ENCODE peak calls at places on chromosome 4, in five cellular contexts. One of them, this sample, is unnamed.

GRCh38 chr4:159787901-159788300 is 685.0 kb downstream of the RAPGEF2 start:
- DNase-seq in WTC11: no peak
- DNase-seq in H1: no peak
- DNase-seq in HepG2: no peak
- DNase-seq in K562: no peak
- DNase-seq in this sample: no peak

GRCh38 chr4:16626945-16627344 is 271.5 kb downstream of the LDB2 start:
- DNase-seq in H1: no peak
- DNase-seq in HepG2: no peak
- DNase-seq in K562: no peak
- DNase-seq in WTC11: no peak
- DNase-seq in this sample: no peak

GRCh38 chr4:118314221-118314620 is 38.6 kb downstream of the PRSS12 start:
- DNase-seq in K562: no peak
- DNase-seq in HepG2: no peak
- DNase-seq in WTC11: no peak
- DNase-seq in H1: no peak
- DNase-seq in this sample: no peak

GRCh38 chr4:16231570-16232252 is 5.4 kb upstream of the TAPT1 start:
- DNase-seq in H1: no peak
- DNase-seq in HepG2: no peak
- DNase-seq in K562: no peak
- DNase-seq in WTC11: no peak
- DNase-seq in this sample: no peak

GRCh38 chr4:185068837-185069236 is 50.5 kb downstream of the HELT start:
- DNase-seq in H1: no peak
- DNase-seq in WTC11: peak; percentile 38
- DNase-seq in K562: no peak
- DNase-seq in HepG2: no peak
- DNase-seq in this sample: no peak

GRCh38 chr4:80878218-80878617 is 152.3 kb upstream of the BMP3 start:
- DNase-seq in HepG2: no peak
- DNase-seq in WTC11: no peak
- DNase-seq in K562: no peak
- DNase-seq in H1: no peak
- DNase-seq in this sample: no peak

GRCh38 chr4:81606166-81606565 is 134.5 kb upstream of the RASGEF1B start:
- DNase-seq in H1: no peak
- DNase-seq in K562: no peak
- DNase-seq in WTC11: no peak
- DNase-seq in HepG2: no peak
- DNase-seq in this sample: no peak

GRCh38 chr4:165716472-165716871 is 156.6 kb upstream of the TLL1 start:
- DNase-seq in WTC11: no peak
- DNase-seq in H1: no peak
- DNase-seq in K562: no peak
- DNase-seq in HepG2: no peak
- DNase-seq in this sample: no peak

GRCh38 chr4:64327237-64327636 is 82.0 kb downstream of the TECRL start:
- DNase-seq in H1: no peak
- DNase-seq in HepG2: no peak
- DNase-seq in K562: no peak
- DNase-seq in WTC11: no peak
- DNase-seq in this sample: no peak

GRCh38 chr4:55312491-55313101 is 33.4 kb upstream of the SRD5A3 start:
- DNase-seq in K562: no peak
- DNase-seq in HepG2: peak; percentile 33
- DNase-seq in H1: peak; percentile 23
- DNase-seq in WTC11: peak; percentile 40
- DNase-seq in this sample: no peak

GRCh38 chr4:1459081-1459480 is 52.8 kb upstream of the NKX1-1 start:
- DNase-seq in K562: no peak
- DNase-seq in WTC11: no peak
- DNase-seq in HepG2: no peak
- DNase-seq in H1: no peak
- DNase-seq in this sample: no peak

GRCh38 chr4:104425003-104425402 is 69.7 kb downstream of the CXXC4 start:
- DNase-seq in H1: no peak
- DNase-seq in WTC11: no peak
- DNase-seq in HepG2: no peak
- DNase-seq in K562: no peak
- DNase-seq in this sample: no peak

GRCh38 chr4:182695009-182695408 is 222.2 kb downstream of the DCTD start:
- DNase-seq in WTC11: no peak
- DNase-seq in H1: no peak
- DNase-seq in HepG2: no peak
- DNase-seq in K562: no peak
- DNase-seq in this sample: no peak

GRCh38 chr4:168888715-168889215 is 121.3 kb downstream of the CBR4 start:
- DNase-seq in WTC11: no peak
- DNase-seq in HepG2: no peak
- DNase-seq in H1: no peak
- DNase-seq in K562: no peak
- DNase-seq in this sample: no peak

GRCh38 chr4:62548108-62548524 is 1348.0 kb downstream of the ADGRL3 start:
- DNase-seq in K562: no peak
- DNase-seq in HepG2: peak; percentile 2
- DNase-seq in WTC11: peak; percentile 61
- DNase-seq in H1: peak; percentile 27
- DNase-seq in this sample: no peak

GRCh38 chr4:154049457-154050181 is 260.7 kb upstream of the SFRP2 start:
- DNase-seq in H1: peak; percentile 17
- DNase-seq in WTC11: peak; percentile 59
- DNase-seq in HepG2: peak; percentile 9
- DNase-seq in K562: peak; percentile 19
- DNase-seq in this sample: no peak

GRCh38 chr4:88616275-88616996 is 24.2 kb downstream of the HERC3 start:
- DNase-seq in HepG2: no peak
- DNase-seq in WTC11: no peak
- DNase-seq in H1: no peak
- DNase-seq in K562: no peak
- DNase-seq in this sample: no peak

GRCh38 chr4:165070560-165070959 is 16.9 kb downstream of the TRIM75 start:
- DNase-seq in H1: no peak
- DNase-seq in HepG2: no peak
- DNase-seq in WTC11: no peak
- DNase-seq in K562: no peak
- DNase-seq in this sample: no peak

GRCh38 chr4:89212666-89213381 is 94.8 kb downstream of the GPRIN3 start:
- DNase-seq in HepG2: no peak
- DNase-seq in K562: no peak
- DNase-seq in H1: no peak
- DNase-seq in WTC11: no peak
- DNase-seq in this sample: no peak

GRCh38 chr4:16222957-16223527 is 3.2 kb downstream of the TAPT1 start:
- DNase-seq in H1: no peak
- DNase-seq in HepG2: peak; percentile 77
- DNase-seq in K562: no peak
- DNase-seq in WTC11: no peak
- DNase-seq in this sample: no peak

GRCh38 chr4:169286562-169287301 is 16.0 kb upstream of the SH3RF1 start:
- DNase-seq in K562: peak; percentile 32
- DNase-seq in HepG2: no peak
- DNase-seq in WTC11: peak; percentile 23
- DNase-seq in H1: no peak
- DNase-seq in this sample: no peak

GRCh38 chr4:182231080-182231479 is 12.1 kb upstream of the TENM3 start:
- DNase-seq in HepG2: no peak
- DNase-seq in WTC11: no peak
- DNase-seq in H1: no peak
- DNase-seq in K562: no peak
- DNase-seq in this sample: no peak

GRCh38 chr4:11426716-11427115 is 2.0 kb downstream of the HS3ST1 start:
- DNase-seq in H1: no peak
- DNase-seq in K562: no peak
- DNase-seq in WTC11: no peak
- DNase-seq in HepG2: no peak
- DNase-seq in this sample: no peak

GRCh38 chr4:75547647-75548387 is 8.0 kb upstream of the ODAPH start:
- DNase-seq in HepG2: peak; percentile 70
- DNase-seq in WTC11: no peak
- DNase-seq in H1: no peak
- DNase-seq in K562: no peak
- DNase-seq in this sample: no peak

GRCh38 chr4:122364700-122365404 is 14.0 kb upstream of the ADAD1 start:
- DNase-seq in K562: no peak
- DNase-seq in HepG2: peak; percentile 58
- DNase-seq in H1: no peak
- DNase-seq in WTC11: peak; percentile 56
- DNase-seq in this sample: no peak

GRCh38 chr4:37243722-37244582 is 591 bp upstream of the NWD2 start:
- DNase-seq in H1: peak; percentile 31
- DNase-seq in K562: no peak
- DNase-seq in WTC11: peak; percentile 84
- DNase-seq in HepG2: peak; percentile 0
- DNase-seq in this sample: no peak

GRCh38 chr4:144518181-144518895 is 127.6 kb upstream of the HHIP start:
- DNase-seq in WTC11: no peak
- DNase-seq in HepG2: no peak
- DNase-seq in H1: no peak
- DNase-seq in K562: no peak
- DNase-seq in this sample: no peak

GRCh38 chr4:94221930-94222329 is 14.3 kb downstream of the SMARCAD1 start:
- DNase-seq in H1: no peak
- DNase-seq in HepG2: no peak
- DNase-seq in K562: no peak
- DNase-seq in WTC11: no peak
- DNase-seq in this sample: no peak

DNA sequence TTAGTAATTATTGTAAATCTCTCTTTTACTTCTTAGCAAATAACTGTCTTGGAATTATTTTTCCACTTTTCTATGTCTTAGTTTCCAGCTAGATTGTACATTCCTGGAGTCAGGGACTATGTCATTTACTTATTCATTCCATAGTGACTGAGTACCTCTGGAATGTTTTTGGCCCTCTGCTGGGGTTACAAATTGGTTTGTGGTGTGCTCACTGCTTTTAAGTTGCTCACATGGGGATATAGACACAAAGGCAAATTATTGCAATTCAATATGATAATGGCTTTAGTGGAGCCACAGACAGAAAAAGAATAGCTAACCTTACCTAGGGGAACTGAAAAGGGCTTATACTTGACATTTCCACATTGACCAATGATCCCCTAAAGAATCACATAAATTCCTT is 63.7 kb upstream of the PDGFRA start:
- DNase-seq in WTC11: no peak
- DNase-seq in H1: no peak
- DNase-seq in HepG2: peak; percentile 7
- DNase-seq in K562: no peak
- DNase-seq in this sample: no peak
- TF ChIP-seq ATF2 in WTC11: no peak
- TF ChIP-seq ATF2 in H1: no peak
- TF ChIP-seq ATF2 in HepG2: no peak
- TF ChIP-seq ATF2 in K562: no peak
- TF ChIP-seq ATF2 in this sample: no peak

GRCh38 chr4:163679189-163679588 is 184.7 kb downstream of the TMA16 start:
- DNase-seq in WTC11: no peak
- DNase-seq in K562: no peak
- DNase-seq in HepG2: peak; percentile 21
- DNase-seq in H1: no peak
- DNase-seq in this sample: no peak
- TF ChIP-seq ATF2 in WTC11: no peak
- TF ChIP-seq ATF2 in K562: no peak
- TF ChIP-seq ATF2 in HepG2: no peak
- TF ChIP-seq ATF2 in H1: no peak
- TF ChIP-seq ATF2 in this sample: no peak

GRCh38 chr4:162234595-162234994 is 70.8 kb upstream of the FSTL5 start:
- DNase-seq in HepG2: no peak
- DNase-seq in K562: no peak
- DNase-seq in WTC11: no peak
- DNase-seq in H1: no peak
- DNase-seq in this sample: no peak

GRCh38 chr4:162232349-162232748 is 68.5 kb upstream of the FSTL5 start:
- DNase-seq in K562: no peak
- DNase-seq in H1: no peak
- DNase-seq in WTC11: no peak
- DNase-seq in HepG2: no peak
- DNase-seq in this sample: no peak

GRCh38 chr4:162229670-162230069 is 65.9 kb upstream of the FSTL5 start:
- DNase-seq in H1: no peak
- DNase-seq in K562: no peak
- DNase-seq in WTC11: no peak
- DNase-seq in HepG2: no peak
- DNase-seq in this sample: no peak
- TF ChIP-seq ATF2 in H1: no peak
- TF ChIP-seq ATF2 in K562: no peak
- TF ChIP-seq ATF2 in WTC11: no peak
- TF ChIP-seq ATF2 in HepG2: no peak
- TF ChIP-seq ATF2 in this sample: no peak

GRCh38 chr4:186400676-186401075 is 134.7 kb downstream of the F11 start:
- DNase-seq in HepG2: no peak
- DNase-seq in WTC11: no peak
- DNase-seq in K562: no peak
- DNase-seq in H1: no peak
- DNase-seq in this sample: no peak
- TF ChIP-seq ATF2 in HepG2: no peak
- TF ChIP-seq ATF2 in WTC11: no peak
- TF ChIP-seq ATF2 in K562: no peak
- TF ChIP-seq ATF2 in H1: no peak
- TF ChIP-seq ATF2 in this sample: no peak

DNA sequence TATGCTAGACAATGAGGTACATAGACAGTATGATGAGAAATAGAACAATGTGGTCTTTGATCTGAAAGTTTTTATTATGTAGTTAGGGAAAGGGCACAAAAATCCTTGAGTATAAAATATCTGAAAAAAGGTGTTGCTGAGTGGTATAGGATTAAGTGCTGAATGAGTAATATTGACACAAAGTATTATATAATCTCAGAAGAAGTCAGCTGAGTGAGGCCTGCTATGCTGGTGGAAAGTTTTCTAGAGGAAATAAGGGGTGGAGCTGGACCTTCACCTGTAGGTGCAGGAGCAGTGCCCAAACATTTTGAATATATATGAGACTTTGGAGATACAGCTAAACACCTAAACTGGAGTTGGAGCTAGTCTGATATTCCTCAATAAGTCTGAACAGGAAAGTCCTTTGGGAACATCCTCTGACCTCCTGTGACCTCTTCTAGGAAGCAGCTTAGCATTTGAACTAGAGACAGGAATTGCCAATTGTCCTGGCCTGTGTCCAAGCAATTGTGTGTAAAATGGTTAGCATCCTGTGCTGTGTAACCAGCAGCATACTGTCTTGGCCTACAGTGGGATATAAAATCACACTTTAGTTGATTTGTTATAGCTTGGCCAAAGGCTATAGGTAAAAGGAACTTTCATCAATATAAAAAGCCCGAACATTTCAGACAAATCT is 285.3 kb downstream of the ANKRD50 start:
- DNase-seq in WTC11: no peak
- DNase-seq in H1: no peak
- DNase-seq in HepG2: peak; percentile 4
- DNase-seq in K562: no peak
- DNase-seq in this sample: no peak
- TF ChIP-seq ATF2 in WTC11: no peak
- TF ChIP-seq ATF2 in H1: no peak
- TF ChIP-seq ATF2 in HepG2: no peak
- TF ChIP-seq ATF2 in K562: no peak
- TF ChIP-seq ATF2 in this sample: no peak

This sample was measured in GM12878.